ENCODE peak calls at places on chromosome 18, in four cellular contexts. A is NCI-H1092 treated with DMSO at 0.1 percent for 48 hours, M is OCI-LY7, Q is omental fat pad. H is an unnamed sample.

GRCh38 chr18:63741769-63742168 is 33.4 kb upstream of the SERPINB7 start:
- DNase-seq in A (peak; percentile 7), M (no peak), Q (no peak), H (no peak)

GRCh38 chr18:40124107-40124506 is 1830.9 kb upstream of the PIK3C3 start:
- DNase-seq in A (no peak), M (no peak), Q (no peak), H (no peak)

GRCh38 chr18:79796531-79797390 is 977 bp upstream of the KCNG2 start:
- DNase-seq in A (no peak), M (no peak), Q (no peak), H (no peak)

GRCh38 chr18:52903858-52904257 is 563.9 kb downstream of the DCC start:
- DNase-seq in A (peak; percentile 72), M (peak; percentile 15), Q (no peak), H (no peak)

GRCh38 chr18:50457639-50458038 is 82.8 kb downstream of the SKA1 start:
- DNase-seq in A (no peak), M (no peak), Q (no peak), H (no peak)

GRCh38 chr18:25310045-25310444 is 41.9 kb downstream of the ZNF521 start:
- DNase-seq in A (no peak), M (peak; percentile 38), Q (no peak), H (no peak)

GRCh38 chr18:48007955-48008701 is 77.7 kb upstream of the SMAD2 start:
- DNase-seq in A (peak; percentile 56), M (no peak), Q (no peak), H (no peak)

GRCh38 chr18:58580623-58581022 is 48.3 kb downstream of the ALPK2 start:
- DNase-seq in A (no peak), M (no peak), Q (no peak), H (no peak)

GRCh38 chr18:77249583-77250500 is at the start of gene GALR1:
- DNase-seq in A (peak; percentile 37), M (no peak), Q (no peak), H (no peak)

GRCh38 chr18:58402951-58403702 is 225.8 kb downstream of the ALPK2 start:
- DNase-seq in A (no peak), M (no peak), Q (no peak), H (no peak)

GRCh38 chr18:8876887-8877286 is 171.5 kb downstream of the MTCL1 start:
- DNase-seq in A (no peak), M (no peak), Q (no peak), H (no peak)

GRCh38 chr18:41977233-41977632 is 22.2 kb downstream of the PIK3C3 start:
- DNase-seq in A (no peak), M (no peak), Q (no peak), H (peak; percentile 80)

GRCh38 chr18:63953811-63954210 is 4.7 kb downstream of the HMSD start:
- DNase-seq in A (peak; percentile 27), M (no peak), Q (no peak), H (peak; percentile 39)

GRCh38 chr18:13268035-13268700 is 49.6 kb downstream of the LDLRAD4 start:
- DNase-seq in A (no peak), M (no peak), Q (no peak), H (peak; percentile 24)

GRCh38 chr18:9619990-9620389 is 5.6 kb upstream of the PPP4R1 start:
- DNase-seq in A (no peak), M (no peak), Q (no peak), H (no peak)

GRCh38 chr18:54805571-54806334 is 22.5 kb upstream of the RAB27B start:
- DNase-seq in A (no peak), M (no peak), Q (no peak), H (peak; percentile 97)